ENCODE peak calls at places on chromosomes 2 and 18, in seven cellular contexts. B is H9, Y is mesendoderm, A is H1, Z is IMR-90, O is neuronal stem cell, U is mesenchymal stem cell. X is an unnamed sample.

GRCh38 chr2:26891-27290 is 19.4 kb downstream of the FAM110C start:
- DNase-seq in B (no peak), Z (no peak), U (no peak), A (no peak), O (no peak), Y (no peak), X (no peak)

GRCh38 chr2:104078431-104079157 is 775.3 kb upstream of the POU3F3 start:
- DNase-seq in U (no peak), B (peak), A (peak), Z (no peak), O (peak), Y (peak), X (no peak)

GRCh38 chr2:165238295-165238694 is 919 bp upstream of the SCN2A start:
- DNase-seq in U (peak), Z (peak), B (no peak), O (peak), A (no peak), Y (peak), X (peak)

GRCh38 chr2:232523682-232524597 is 2.0 kb upstream of the CHRND start:
- DNase-seq in B (peak), Z (peak), U (peak), A (peak), O (peak), Y (peak), X (peak)

GRCh38 chr2:158457092-158457825 is 507 bp downstream of the PKP4 start:
- DNase-seq in Y (peak), O (peak), A (peak), U (peak), B (peak), Z (peak), X (peak)

GRCh38 chr18:70335892-70336726 is 47.3 kb downstream of the SOCS6 start:
- DNase-seq in U (peak), A (no peak), B (no peak), Z (no peak), Y (no peak), O (no peak), X (no peak)

GRCh38 chr2:150569761-150570160 is 82.3 kb upstream of the RND3 start:
- DNase-seq in O (no peak), Z (no peak), Y (no peak), B (no peak), A (no peak), U (no peak), X (peak)

GRCh38 chr2:26559556-26559955 is 81.6 kb downstream of the CIB4 start:
- DNase-seq in Y (peak), U (no peak), A (no peak), O (no peak), B (peak), Z (no peak), X (no peak)

GRCh38 chr2:25699206-25699605 is 25.8 kb upstream of the DTNB start:
- DNase-seq in Z (no peak), Y (no peak), U (no peak), B (no peak), O (no peak), A (no peak), X (no peak)

GRCh38 chr18:45169610-45170009 is 445.7 kb upstream of the SLC14A2 start:
- DNase-seq in Y (no peak), O (no peak), B (no peak), Z (peak), U (peak), A (no peak), X (peak)

GRCh38 chr2:231568098-231568784 is 24.4 kb upstream of the TEX44 start:
- DNase-seq in U (no peak), Z (no peak), B (no peak), O (no peak), A (no peak), Y (no peak), X (no peak)

GRCh38 chr2:2650608-2651375 is 319.7 kb upstream of the MYT1L start:
- DNase-seq in Y (no peak), Z (no peak), A (no peak), O (no peak), B (no peak), U (no peak), X (no peak)

GRCh38 chr2:80527119-80527518 is 222.6 kb upstream of the LRRTM1 start:
- DNase-seq in U (no peak), B (no peak), A (no peak), Z (no peak), O (no peak), Y (no peak), X (no peak)

GRCh38 chr2:10303174-10303633 is 500 bp downstream of the HPCAL1 start:
- DNase-seq in Z (no peak), B (no peak), O (no peak), A (no peak), Y (no peak), U (peak), X (no peak)

GRCh38 chr2:219252570-219252899 is 508 bp upstream of the TUBA4B start:
- DNase-seq in B (no peak), A (no peak), Y (no peak), O (no peak), U (no peak), Z (no peak), X (no peak)

GRCh38 chr2:102473020-102473419 is at the start of gene SLC9A4:
- DNase-seq in O (peak), A (peak), U (peak), Z (peak), B (peak), Y (peak), X (peak)

GRCh38 chr2:163673522-163673921 is 62.3 kb downstream of the FIGN start:
- DNase-seq in U (no peak), O (no peak), Z (no peak), A (no peak), B (no peak), Y (no peak), X (no peak)
- H3K18ac ChIP-seq in U (no peak), O (no peak), Z (no peak), A (no peak), B (no peak), Y (no peak), X (no peak)

GRCh38 chr18:76251691-76252090 is 243.4 kb downstream of the ZNF516 start:
- DNase-seq in Z (no peak), A (no peak), Y (no peak), U (no peak), O (no peak), B (no peak), X (no peak)

GRCh38 chr18:76255070-76255683 is 239.9 kb downstream of the ZNF516 start:
- DNase-seq in O (no peak), U (no peak), Y (no peak), B (no peak), Z (no peak), A (no peak), X (no peak)

GRCh38 chr18:76256897-76257500 is 238.0 kb downstream of the ZNF516 start:
- DNase-seq in A (no peak), O (no peak), U (peak), Z (peak), Y (peak), B (peak), X (no peak)

GRCh38 chr18:76258209-76258608 is 236.8 kb downstream of the ZNF516 start:
- DNase-seq in B (no peak), Y (peak), U (no peak), A (no peak), O (no peak), Z (peak), X (no peak)

GRCh38 chr18:76252880-76253279 is 242.2 kb downstream of the ZNF516 start:
- DNase-seq in B (no peak), Y (peak), U (no peak), A (no peak), Z (peak), O (no peak), X (no peak)
- H3K4me2 ChIP-seq in B (no peak), Y (no peak), U (no peak), A (no peak), Z (no peak), O (no peak), X (no peak)

GRCh38 chr2:202022755-202023154 is 10.9 kb upstream of the FZD7 start:
- DNase-seq in Y (no peak), B (no peak), O (no peak), U (no peak), Z (no peak), A (no peak), X (no peak)

GRCh38 chr2:202024871-202025270 is 8.8 kb upstream of the FZD7 start:
- DNase-seq in Z (no peak), O (no peak), U (no peak), A (no peak), Y (no peak), B (no peak), X (no peak)

GRCh38 chr2:202023198-202023903 is 10.3 kb upstream of the FZD7 start:
- DNase-seq in U (no peak), Z (no peak), A (peak), B (peak), Y (peak), O (peak), X (no peak)

GRCh38 chr2:202025816-202026215 is 7.8 kb upstream of the FZD7 start:
- DNase-seq in Z (no peak), O (no peak), B (no peak), U (no peak), A (no peak), Y (no peak), X (no peak)

GRCh38 chr2:202023904-202024266 is 9.8 kb upstream of the FZD7 start:
- DNase-seq in U (no peak), Z (no peak), Y (no peak), B (peak), O (no peak), A (peak), X (no peak)
- H3K18ac ChIP-seq in U (no peak), Z (no peak), Y (peak), B (peak), O (peak), A (peak), X (no peak)

DNA sequence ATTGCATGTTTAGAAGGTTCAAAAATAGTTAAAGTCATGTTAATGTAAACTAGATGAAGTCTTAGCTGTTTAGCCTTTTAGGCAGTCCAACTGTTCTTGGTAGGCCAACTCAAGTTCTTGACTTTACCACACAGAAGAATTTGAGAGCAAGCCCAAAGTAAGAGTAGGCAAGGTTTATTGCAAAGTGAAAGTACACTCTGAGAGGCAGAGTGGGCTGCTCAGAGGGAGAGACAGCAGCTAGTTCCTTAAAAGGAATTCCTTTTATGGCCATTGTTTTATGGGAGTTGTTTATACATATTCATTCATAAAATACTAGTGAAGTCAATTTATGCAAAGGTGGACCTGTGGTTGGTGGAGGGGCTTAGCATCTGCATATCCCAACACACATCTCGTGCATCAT is 110.6 kb upstream of the GULP1 start:
- DNase-seq in Z (peak), U (peak), B (no peak), Y (no peak), A (no peak), O (no peak), X (no peak)
- H3K4me2 ChIP-seq in Z (peak), U (no peak), B (no peak), Y (no peak), A (no peak), O (no peak), X (no peak)

GRCh38 chr2:228999326-228999725 is 271.8 kb downstream of the PID1 start:
- DNase-seq in A (no peak), Z (no peak), O (no peak), B (no peak), Y (peak), U (no peak), X (no peak)
- H3K18ac ChIP-seq in A (no peak), Z (no peak), O (no peak), B (no peak), Y (no peak), U (no peak), X (no peak)

DNA sequence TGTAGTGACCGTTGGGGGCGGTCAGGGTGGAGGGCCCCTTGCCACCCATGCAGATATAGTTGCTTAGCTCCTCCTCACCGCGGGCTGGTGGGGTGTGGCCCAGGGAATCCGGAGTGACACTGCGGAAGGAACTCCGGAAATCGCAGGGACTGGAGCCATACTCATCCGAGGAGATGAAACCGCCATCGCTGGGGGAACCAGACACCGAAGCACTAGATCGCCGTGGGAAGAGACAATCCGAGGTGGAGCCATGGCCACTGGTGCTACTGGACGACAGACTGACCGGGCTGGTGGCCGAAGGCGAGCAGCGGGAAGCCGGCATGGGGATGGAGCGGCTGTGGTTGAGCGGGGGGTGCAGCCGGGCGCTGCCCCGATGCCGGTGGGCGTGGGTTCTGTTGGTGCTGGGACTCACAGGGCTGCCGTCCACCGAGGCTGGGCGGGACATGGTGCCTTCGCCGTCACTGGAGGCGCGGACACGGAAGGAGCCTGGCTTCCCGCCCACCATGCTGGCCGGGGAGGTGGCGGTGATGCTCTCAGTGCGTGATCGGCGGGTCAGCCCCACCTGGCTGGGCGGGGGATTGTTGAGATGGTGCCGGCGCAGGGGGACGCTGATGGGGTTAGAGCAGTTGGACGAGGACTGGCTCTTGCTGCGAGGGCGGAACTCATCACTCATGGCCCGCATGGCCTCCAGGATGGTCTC is 2.2 kb downstream of the IRS1 start:
- DNase-seq in B (peak), Z (peak), U (no peak), Y (no peak), O (no peak), A (no peak), X (no peak)
- H3K4me2 ChIP-seq in B (no peak), Z (peak), U (peak), Y (peak), O (peak), A (peak), X (peak)

DNA sequence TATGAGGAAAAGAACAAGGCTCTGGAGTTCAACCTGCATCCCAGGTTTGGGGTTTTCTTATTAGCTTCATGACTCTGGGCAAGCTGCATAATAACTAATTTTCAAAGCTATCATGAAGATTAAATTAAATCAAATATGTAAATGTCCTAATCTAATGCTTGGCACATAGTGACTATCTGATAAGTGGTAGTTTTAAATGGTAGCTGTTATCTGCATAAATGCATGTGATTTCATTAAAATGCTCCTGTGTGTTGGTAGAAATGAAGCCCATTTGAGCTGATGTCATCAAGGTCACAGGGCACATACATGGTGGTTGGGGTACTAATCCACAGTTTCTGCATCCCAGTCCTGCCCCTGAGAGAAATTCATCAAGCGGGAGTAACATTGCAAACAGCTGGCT is 428.8 kb downstream of the LRATD1 start:
- DNase-seq in U (no peak), A (no peak), O (no peak), Y (no peak), B (no peak), Z (no peak), X (no peak)
- H3K18ac ChIP-seq in U (no peak), A (no peak), O (no peak), Y (no peak), B (no peak), Z (no peak), X (no peak)

GRCh38 chr2:101120124-101120996 is 30.8 kb downstream of the TBC1D8 start:
- DNase-seq in U (peak), Z (peak), A (no peak), O (no peak), Y (no peak), B (no peak), X (peak)
- H3K4me2 ChIP-seq in U (no peak), Z (no peak), A (no peak), O (no peak), Y (no peak), B (no peak), X (no peak)